ENCODE peak calls at places on chromosomes 1 and 21, in six cellular contexts. J is lung, M is MM.1S, R is pancreas, Y is hepatocyte, O is fibroblast of lung. W is an unnamed sample.
A peak's percentile ranks its signal among the peaks of the same experiment; 100 is the strongest.

GRCh38 chr1:151476083-151476482 is 16.8 kb upstream of the POGZ start:
- DNase-seq in J (no peak), M (peak; percentile 62), R (no peak), Y (no peak), O (no peak), W (no peak)

GRCh38 chr1:159989581-159989980 is 35.5 kb upstream of the SLAMF9 start:
- DNase-seq in J (no peak), M (no peak), R (no peak), Y (no peak), O (no peak), W (peak; percentile 33)

GRCh38 chr1:77900687-77901293 is 12.4 kb downstream of the NEXN start:
- DNase-seq in J (no peak), M (peak; percentile 31), R (no peak), Y (peak; percentile 55), O (peak; percentile 75), W (peak; percentile 70)

GRCh38 chr21:41571938-41572510 is 64.1 kb upstream of the TMPRSS2 start:
- DNase-seq in J (no peak), M (peak; percentile 46), R (no peak), Y (no peak), O (no peak), W (no peak)

GRCh38 chr1:71081697-71082080 is 854 bp upstream of the ZRANB2 start:
- DNase-seq in J (no peak), M (no peak), R (peak; percentile 22), Y (peak; percentile 11), O (no peak), W (no peak)

GRCh38 chr1:17586172-17586963 is 46.9 kb downstream of the ARHGEF10L start:
- DNase-seq in J (no peak), M (no peak), R (no peak), Y (peak; percentile 48), O (peak; percentile 87), W (peak; percentile 71)

GRCh38 chr1:93641527-93641926 is 40.1 kb downstream of the BCAR3 start:
- DNase-seq in J (no peak), M (no peak), R (no peak), Y (no peak), O (no peak), W (no peak)

GRCh38 chr1:1305300-1306069 is 2.2 kb downstream of the ACAP3 start:
- DNase-seq in J (peak; percentile 69), M (no peak), R (peak; percentile 65), Y (peak; percentile 90), O (peak; percentile 80), W (peak; percentile 76)

GRCh38 chr1:2532485-2533160 is 2.6 kb upstream of the HES5 start:
- DNase-seq in J (no peak), M (no peak), R (no peak), Y (no peak), O (no peak), W (no peak)

GRCh38 chr1:115242543-115242942 is 95.5 kb downstream of the NGF start:
- DNase-seq in J (no peak), M (no peak), R (no peak), Y (no peak), O (no peak), W (no peak)

GRCh38 chr1:54528613-54529012 is 19.4 kb upstream of the ACOT11 start:
- DNase-seq in J (no peak), M (no peak), R (no peak), Y (no peak), O (no peak), W (peak; percentile 59)

DNA sequence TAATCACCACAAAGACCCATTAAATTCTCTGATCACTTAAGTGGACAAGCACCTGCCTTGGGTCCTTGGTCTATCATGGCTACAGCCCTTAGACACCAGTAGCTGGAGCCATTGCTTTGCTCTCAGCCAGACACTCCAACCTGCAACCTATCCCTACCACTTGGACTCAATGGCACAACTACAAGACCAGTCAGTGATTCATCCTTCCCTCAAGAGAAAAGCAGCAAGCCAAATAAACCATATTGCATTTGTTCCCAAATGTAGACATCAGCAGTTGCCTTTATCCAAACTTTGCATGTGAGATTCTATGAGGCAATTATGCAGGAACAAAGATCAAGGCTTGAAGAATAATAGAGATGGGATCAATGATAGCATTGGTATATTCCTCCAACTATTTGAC is 263.4 kb downstream of the HHIPL2 start:
- DNase-seq in J (no peak), M (no peak), R (no peak), Y (no peak), O (peak; percentile 66), W (no peak)
- H3K4me3 ChIP-seq in J (no peak overlapping the region), M (no peak overlapping the region), R (no peak overlapping the region), Y (no peak overlapping the region), O (no peak overlapping the region), W (no peak overlapping the region)

GRCh38 chr1:45491464-45492260 is 699 bp upstream of the TESK2 start:
- DNase-seq in J (no peak), M (no peak), R (no peak), Y (no peak), O (no peak), W (no peak)

GRCh38 chr1:45490623-45491463 is at the start of gene TESK2:
- DNase-seq in J (peak; percentile 98), M (peak; percentile 100), R (peak; percentile 97), Y (peak; percentile 98), O (peak; percentile 99), W (peak; percentile 100)

GRCh38 chr1:45490121-45490622 is 791 bp downstream of the TESK2 start:
- DNase-seq in J (no peak), M (peak; percentile 20), R (no peak), Y (no peak), O (peak; percentile 32), W (peak; percentile 33)

GRCh38 chr1:45492691-45493090 is 1.7 kb upstream of the TESK2 start:
- DNase-seq in J (no peak), M (no peak), R (no peak), Y (no peak), O (no peak), W (no peak)

GRCh38 chr1:45493116-45493697 is 2.2 kb upstream of the TESK2 start:
- DNase-seq in J (no peak), M (peak; percentile 70), R (no peak), Y (peak; percentile 66), O (peak; percentile 69), W (peak; percentile 52)
- TF ChIP-seq CTCF in J (peak; percentile 73), M (peak; percentile 71), R (peak; percentile 31), Y (peak; percentile 69), O (peak; percentile 50), W (peak; percentile 55)

DNA sequence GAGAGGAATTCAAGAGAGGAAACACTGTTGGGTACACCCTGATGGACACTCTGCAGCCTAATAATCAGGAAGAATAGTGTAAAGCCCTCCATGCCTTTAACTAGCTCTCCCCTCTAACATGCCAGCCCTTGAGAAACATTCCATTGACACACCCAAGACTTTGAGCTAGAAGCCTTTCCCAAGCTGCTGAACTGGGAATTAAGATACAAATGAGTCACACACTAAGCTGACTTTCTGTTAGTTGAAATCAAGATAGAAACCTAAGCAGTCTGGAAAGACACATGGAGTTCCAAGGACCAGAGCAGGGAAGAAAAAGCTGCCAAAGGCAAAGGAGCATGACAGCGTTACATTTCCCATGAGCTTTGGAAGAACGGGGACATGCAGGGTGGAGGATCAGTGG is 380.8 kb downstream of the NPHP4 start:
- DNase-seq in J (no peak), M (no peak), R (no peak), Y (peak; percentile 61), O (no peak), W (peak; percentile 55)
- H3K36me3 ChIP-seq in J (no peaks in the 10 kb centered on the region), M (no peaks in the 10 kb centered on the region), R (no peaks in the 10 kb centered on the region), Y (no peaks in the 10 kb centered on the region), O (no peaks in the 10 kb centered on the region), W (no peaks in the 10 kb centered on the region)

GRCh38 chr1:178188306-178188705 is 94.4 kb downstream of the RASAL2 start:
- DNase-seq in J (no peak), M (no peak), R (no peak), Y (no peak), O (no peak), W (no peak)
- H3K4me3 ChIP-seq in J (no peak overlapping the region), M (no peak overlapping the region), R (no peak overlapping the region), Y (no peak overlapping the region), O (no peak overlapping the region), W (no peak overlapping the region)

DNA sequence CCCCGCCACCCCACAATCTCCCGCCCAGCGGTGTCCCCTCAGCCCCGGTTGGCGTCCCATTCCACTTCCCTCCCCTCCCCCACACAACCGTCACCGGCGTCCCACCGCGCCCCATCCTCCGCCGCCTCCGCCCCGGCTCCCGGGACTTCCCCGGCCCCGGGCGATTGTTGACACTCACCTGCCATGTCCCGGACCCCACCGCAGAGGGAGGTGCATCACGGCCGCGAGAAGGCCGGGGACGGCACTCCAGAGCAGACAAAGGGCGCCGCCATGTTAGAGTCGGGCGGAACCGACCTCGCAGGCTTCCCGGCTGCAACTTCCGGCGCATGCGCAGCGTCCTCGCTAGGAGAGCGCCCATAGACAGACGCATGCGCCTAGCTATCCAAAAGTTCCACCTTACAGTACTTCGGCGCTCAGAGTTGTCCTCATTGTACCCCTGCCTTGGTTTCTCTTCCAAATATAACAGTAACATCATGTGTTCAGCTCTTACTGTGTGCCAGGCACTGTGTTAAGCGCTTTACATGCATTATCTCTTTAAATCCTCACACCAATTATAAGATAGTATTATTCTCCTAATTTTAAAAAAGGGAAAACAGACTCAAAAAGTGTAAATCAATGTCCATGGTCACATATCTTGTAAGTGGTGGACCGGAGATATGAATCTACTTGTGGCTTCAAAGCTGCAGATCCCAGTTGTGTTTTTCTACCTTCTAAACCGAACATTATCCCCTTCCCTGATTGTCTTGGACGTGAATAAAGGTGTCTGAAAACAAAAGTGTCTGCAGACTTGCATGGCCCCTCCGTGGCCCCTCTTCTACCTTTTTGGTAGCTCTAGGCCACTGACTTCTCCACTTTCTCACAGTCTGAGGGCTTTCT is at the start of gene ZBTB17:
- DNase-seq in J (peak; percentile 92), M (peak; percentile 96), R (peak; percentile 95), Y (peak; percentile 98), O (peak; percentile 91), W (peak; percentile 86)
- TF ChIP-seq CTCF in J (no peak), M (no peak), R (no peak), Y (no peak), O (no peak), W (no peak)